ENCODE peak calls at places on chromosome 2, in four cellular contexts. N is mesenchymal stem cell, M is neuronal stem cell, Z is H1. W is an unnamed sample.

GRCh38 chr2:50902365-50902764 is 129.6 kb downstream of the NRXN1 start:
- DNase-seq in N (no peak), M (no peak), Z (no peak), W (peak)

GRCh38 chr2:233059797-233060499 is at the start of gene INPP5D:
- DNase-seq in Z (no peak), N (no peak), M (no peak), W (no peak)

GRCh38 chr2:29033172-29033571 is 41.2 kb downstream of the PCARE start:
- DNase-seq in Z (no peak), M (peak), N (no peak), W (peak)

GRCh38 chr2:164190700-164191099 is 430.6 kb downstream of the GRB14 start:
- DNase-seq in Z (no peak), M (no peak), N (no peak), W (no peak)

GRCh38 chr2:54482725-54483124 is 26.6 kb downstream of the SPTBN1 start:
- DNase-seq in M (peak), N (peak), Z (no peak), W (peak)

GRCh38 chr2:29398384-29399237 is 283.4 kb downstream of the CLIP4 start:
- DNase-seq in M (no peak), N (no peak), Z (no peak), W (peak)

GRCh38 chr2:34936089-34936488 is 1337.0 kb upstream of the FAM98A start:
- DNase-seq in M (no peak), N (no peak), Z (no peak), W (no peak)

GRCh38 chr2:133171396-133172004 is 396.8 kb downstream of the NCKAP5 start:
- DNase-seq in N (peak), Z (no peak), M (peak), W (peak)

GRCh38 chr2:162938387-162938786 is 99.8 kb upstream of the KCNH7 start:
- DNase-seq in M (no peak), N (no peak), Z (peak), W (peak)

GRCh38 chr2:143329288-143329687 is 200.1 kb downstream of the ARHGAP15 start:
- DNase-seq in M (no peak), N (no peak), Z (no peak), W (no peak)

GRCh38 chr2:240479111-240479501 is 43.6 kb downstream of the GPC1 start:
- DNase-seq in M (no peak), N (no peak), Z (no peak), W (no peak)
- H4K8ac ChIP-seq in M (no peak), N (no peak), Z (no peak), W (no peak)

DNA sequence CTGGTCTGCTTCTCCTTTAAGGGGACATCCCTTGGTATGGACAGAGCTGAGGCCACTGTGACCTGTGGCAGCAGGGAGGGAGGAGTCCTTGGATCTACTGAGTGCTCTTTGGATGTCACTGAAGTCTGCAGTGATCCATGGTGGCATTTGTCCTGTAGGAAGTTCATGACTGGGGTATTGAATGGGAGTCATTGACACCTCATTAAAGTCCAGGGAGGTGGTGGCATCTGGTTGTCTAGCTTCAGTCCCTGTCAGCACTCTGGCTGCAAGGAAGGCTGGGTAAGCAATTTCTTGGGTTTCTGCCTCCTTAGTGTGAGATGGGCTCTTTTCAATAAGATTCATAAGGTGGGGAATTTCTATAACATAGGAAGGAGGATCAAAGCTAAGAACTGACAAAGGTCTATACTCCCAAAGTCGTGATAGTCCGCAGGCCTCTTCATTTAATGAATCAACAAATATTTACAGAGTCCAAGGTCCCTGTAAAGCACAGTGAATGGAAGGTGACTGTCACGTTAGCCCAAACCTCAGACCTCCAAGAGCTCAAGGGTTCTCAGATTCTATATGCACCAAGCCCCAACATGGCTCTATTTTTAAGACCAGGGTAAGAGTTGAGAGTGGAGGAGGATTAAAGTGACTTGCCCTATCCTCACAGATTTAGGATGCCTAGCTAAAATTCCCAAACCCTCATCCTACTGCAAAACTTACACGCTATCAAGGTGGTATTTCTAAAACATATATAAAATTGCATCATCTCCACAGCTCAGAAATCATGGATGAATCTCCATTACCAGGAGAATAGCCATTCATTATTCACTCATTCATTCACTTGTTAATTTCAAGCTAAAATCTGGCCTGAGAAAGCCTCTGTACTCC is 40.2 kb downstream of the THNSL2 start:
- DNase-seq in N (no peak), M (no peak), Z (no peak), W (peak)
- H2BK120ac ChIP-seq in N (no peak), M (no peak), Z (no peak), W (no peak)

GRCh38 chr2:86036790-86037138 is 68.9 kb downstream of the POLR1A start:
- DNase-seq in Z (no peak), N (no peak), M (no peak), W (no peak)
- H4K8ac ChIP-seq in Z (peak), N (peak), M (no peak), W (no peak)

GRCh38 chr2:210477496-210477895 is 937 bp upstream of the LANCL1 start:
- DNase-seq in Z (peak), M (no peak), N (peak), W (peak)
- H2BK120ac ChIP-seq in Z (no peak), M (no peak), N (no peak), W (no peak)

DNA sequence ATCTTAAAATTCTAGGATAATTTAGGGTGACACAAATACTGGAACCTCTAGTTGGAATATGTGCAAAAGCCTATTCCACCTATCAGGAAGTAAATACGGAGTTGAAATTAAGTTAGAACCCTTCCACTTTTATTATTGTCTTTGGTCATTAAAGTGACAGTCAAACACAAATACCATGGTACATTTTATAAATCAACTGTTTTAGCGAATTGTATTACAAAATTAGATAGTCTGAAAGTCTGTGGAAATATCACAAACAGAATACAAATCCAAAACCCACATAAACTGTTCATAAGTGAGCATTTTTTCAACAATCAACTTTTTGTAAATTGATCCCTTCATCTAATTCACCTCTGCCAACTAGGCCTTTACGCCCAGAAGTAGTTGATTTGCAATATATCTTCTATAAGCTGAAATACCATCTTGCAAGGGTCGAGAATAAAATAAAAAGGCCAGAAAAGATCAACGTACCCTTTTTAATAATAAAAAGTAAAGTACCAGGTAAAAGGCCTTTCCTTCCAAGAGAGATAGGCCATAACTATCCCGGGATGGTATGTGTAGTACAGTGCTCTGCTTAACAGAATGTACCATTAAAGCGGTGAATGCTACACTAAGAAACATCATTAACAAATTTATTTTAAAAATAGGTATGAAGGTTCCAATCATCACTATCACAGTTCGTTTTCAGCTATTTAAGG is 1.3 kb downstream of the USP34 start:
- DNase-seq in Z (no peak), N (peak), M (no peak), W (no peak)
- H4K8ac ChIP-seq in Z (no peak), N (no peak), M (no peak), W (no peak)

W was measured in mesendoderm.